ENCODE peak calls at places on chromosomes 7 and 10, in nine cellular contexts. X, C, B, M, S, O, Y, D and T are unnamed samples.

GRCh38 chr10:118924493-118924892 is 105.0 kb upstream of the NANOS1 start:
- DNase-seq in Y (no peak), D (no peak), B (no peak), O (no peak), M (no peak), S (no peak), C (no peak), X (no peak), T (no peak)

GRCh38 chr10:35378547-35379210 is 42.4 kb downstream of the CCNY start:
- DNase-seq in C (no peak), D (peak; percentile 74), Y (no peak), M (no peak), S (no peak), O (no peak), B (no peak), X (no peak), T (no peak)

GRCh38 chr7:151066273-151066974 is 7.0 kb downstream of the SLC4A2 start:
- DNase-seq in C (no peak), B (no peak), Y (no peak), O (no peak), X (no peak), M (no peak), S (no peak), D (no peak), T (no peak)

GRCh38 chr7:139246905-139247304 is 15.9 kb downstream of the UBN2 start:
- DNase-seq in S (no peak), B (no peak), X (no peak), C (no peak), O (no peak), M (no peak), D (peak; percentile 84), Y (no peak), T (no peak)

GRCh38 chr7:5557920-5558401 is 134.3 kb upstream of the TNRC18 start:
- DNase-seq in O (peak; percentile 87), C (peak; percentile 66), M (no peak), S (peak; percentile 73), Y (no peak), X (peak; percentile 77), B (no peak), D (peak; percentile 37), T (no peak)

GRCh38 chr10:90658791-90659190 is 199.0 kb downstream of the HTR7 start:
- DNase-seq in B (no peak), C (no peak), S (no peak), M (no peak), O (no peak), X (no peak), Y (no peak), D (no peak), T (no peak)

GRCh38 chr7:144854839-144855424 is 19.1 kb upstream of the TPK1 start:
- DNase-seq in B (no peak), C (no peak), D (peak; percentile 25), S (no peak), Y (no peak), M (peak; percentile 58), X (no peak), O (no peak), T (no peak)

GRCh38 chr10:111347386-111348005 is 270.7 kb downstream of the ADRA2A start:
- DNase-seq in D (no peak), Y (no peak), B (no peak), X (no peak), M (no peak), C (peak; percentile 63), S (peak; percentile 86), O (no peak), T (no peak)

GRCh38 chr10:28087675-28088351 is 88.9 kb upstream of the ODAD2 start:
- DNase-seq in C (peak; percentile 4), Y (no peak), B (no peak), D (peak; percentile 94), O (no peak), S (no peak), X (no peak), M (no peak), T (no peak)

GRCh38 chr10:78932861-78933260 is 135.9 kb upstream of the ZMIZ1 start:
- DNase-seq in C (no peak), D (no peak), S (peak; percentile 63), Y (no peak), X (no peak), M (no peak), O (no peak), B (no peak), T (no peak)

GRCh38 chr10:103818765-103819374 is 36.5 kb downstream of the SH3PXD2A start:
- DNase-seq in X (no peak), B (no peak), C (no peak), O (no peak), M (no peak), Y (no peak), D (no peak), S (no peak), T (no peak)

GRCh38 chr7:367351-367841 is 77.4 kb downstream of the FOXL3 start:
- DNase-seq in D (no peak), S (no peak), X (peak; percentile 1), O (no peak), B (no peak), C (no peak), M (no peak), Y (no peak), T (no peak)

GRCh38 chr7:130273863-130274262 is 7.2 kb downstream of the CPA2 start:
- DNase-seq in Y (no peak), D (no peak), S (no peak), X (no peak), C (no peak), M (no peak), B (no peak), O (no peak), T (no peak)

GRCh38 chr10:106920538-106920937 is 244.0 kb downstream of the SORCS1 start:
- DNase-seq in M (no peak), O (no peak), Y (no peak), B (no peak), C (no peak), D (no peak), S (no peak), X (no peak), T (no peak)

GRCh38 chr7:114853189-114853588 is 68.7 kb upstream of the MDFIC start:
- DNase-seq in S (no peak), B (no peak), O (no peak), C (no peak), M (no peak), Y (no peak), X (no peak), D (no peak), T (no peak)

GRCh38 chr10:26780793-26781601 is 79.8 kb downstream of the ABI1 start:
- DNase-seq in X (no peak), S (no peak), B (no peak), D (peak; percentile 89), C (peak; percentile 50), O (no peak), Y (no peak), M (no peak), T (no peak)

GRCh38 chr7:7190142-7190541 is 7.8 kb downstream of the C1GALT1 start:
- DNase-seq in Y (no peak), B (no peak), X (no peak), S (no peak), M (no peak), D (peak; percentile 82), O (no peak), C (no peak), T (no peak)

GRCh38 chr7:51620690-51621089 is 304.1 kb upstream of the COBL start:
- DNase-seq in B (no peak), X (no peak), O (no peak), C (peak; percentile 32), M (no peak), D (no peak), Y (no peak), S (no peak), T (no peak)

GRCh38 chr10:99394256-99394655 is 36.2 kb downstream of the GOT1 start:
- DNase-seq in C (no peak), X (no peak), Y (no peak), O (no peak), M (no peak), B (no peak), S (no peak), D (no peak), T (no peak)

GRCh38 chr10:49387029-49387428 is 8.9 kb downstream of the DRGX start:
- DNase-seq in M (no peak), Y (no peak), X (no peak), C (no peak), D (peak; percentile 98), S (no peak), O (no peak), B (no peak), T (no peak)

GRCh38 chr10:46544989-46545791 is 11.3 kb downstream of the GPRIN2 start:
- DNase-seq in X (no peak), B (peak; percentile 1), C (peak; percentile 70), Y (no peak), M (no peak), S (peak; percentile 26), O (peak; percentile 4), D (peak; percentile 46), T (no peak)

GRCh38 chr10:99461230-99461629 is 30.8 kb upstream of the GOT1 start:
- DNase-seq in Y (no peak), C (no peak), B (no peak), X (no peak), O (no peak), M (no peak), D (peak; percentile 75), S (no peak), T (no peak)

GRCh38 chr10:17109475-17110207 is 20.0 kb downstream of the CUBN start:
- DNase-seq in M (no peak), B (no peak), X (no peak), S (no peak), D (peak; percentile 84), O (no peak), C (no peak), Y (no peak), T (no peak)

GRCh38 chr10:132526676-132527075 is 10.9 kb upstream of the INPP5A start:
- DNase-seq in S (no peak), D (peak; percentile 83), M (no peak), X (no peak), C (no peak), Y (no peak), B (no peak), O (peak; percentile 15), T (no peak)